ENCODE peak calls at places on chromosomes 16 and 17, in ten cellular contexts. J is fibroblast of mammary gland, O is astrocyte of the spinal cord, Y is suprapubic skin, S is testis, H is spleen, A is SK-N-SH, T is fibroblast of pulmonary artery, V is AG09309, W is neural progenitor cell. B is an unnamed sample.

GRCh38 chr16:67013823-67014640 is 14.9 kb upstream of the CBFB start:
- DNase-seq in A (peak), J (peak), V (no peak), O (peak), H (peak), Y (peak), S (peak), T (peak), W (peak), B (peak)

GRCh38 chr17:47949197-47949759 is 7.9 kb downstream of the PNPO start:
- DNase-seq in T (peak), Y (peak), O (peak), W (peak), A (peak), H (peak), V (peak), S (peak), J (peak), B (peak)

GRCh38 chr17:74529243-74529642 is 2.0 kb downstream of the CD300LB start:
- DNase-seq in A (no peak), T (no peak), W (no peak), Y (peak), H (no peak), O (no peak), J (no peak), V (no peak), S (peak), B (no peak)

GRCh38 chr16:8660841-8661301 is 13.5 kb upstream of the ABAT start:
- DNase-seq in V (no peak), O (peak), H (peak), T (peak), W (peak), Y (no peak), S (peak), J (peak), A (peak), B (peak)

GRCh38 chr16:35431829-35432663 is 1972.6 kb downstream of the TP53TG3F start:
- DNase-seq in O (no peak), V (no peak), J (no peak), H (no peak), W (no peak), S (peak), Y (no peak), A (peak), T (no peak), B (no peak)

GRCh38 chr16:28935924-28936783 is 4.4 kb downstream of the CD19 start:
- DNase-seq in S (peak), T (peak), A (peak), H (peak), W (peak), J (peak), O (peak), Y (peak), V (no peak), B (peak)

GRCh38 chr16:28990375-28991040 is 5.7 kb downstream of the LAT start:
- DNase-seq in V (no peak), S (no peak), Y (no peak), T (no peak), A (no peak), H (no peak), O (no peak), J (no peak), W (no peak), B (no peak)

GRCh38 chr16:22055881-22056280 is 36.5 kb upstream of the VWA3A start:
- DNase-seq in O (no peak), H (no peak), V (no peak), S (no peak), Y (no peak), T (no peak), A (no peak), J (no peak), W (peak), B (no peak)

GRCh38 chr16:1342526-1343427 is 8.9 kb downstream of the TSR3 start:
- DNase-seq in Y (peak), V (no peak), A (peak), T (peak), S (peak), J (peak), H (peak), W (peak), O (peak), B (peak)

GRCh38 chr16:3983081-3983520 is 102.6 kb upstream of the CREBBP start:
- DNase-seq in W (peak), Y (no peak), H (peak), S (peak), A (peak), V (no peak), O (peak), J (peak), T (peak), B (peak)

GRCh38 chr16:61858996-61859395 is 177.2 kb downstream of the CDH8 start:
- DNase-seq in S (no peak), T (peak), A (no peak), Y (no peak), W (no peak), V (peak), O (peak), H (no peak), J (no peak), B (peak)

GRCh38 chr17:2190014-2190413 is 113.6 kb downstream of the SMG6 start:
- DNase-seq in T (peak), Y (no peak), S (no peak), H (no peak), W (no peak), A (no peak), V (no peak), O (no peak), J (peak), B (no peak)

GRCh38 chr17:32486701-32487459 is at the start of gene CDK5R1:
- DNase-seq in J (no peak), T (peak), S (peak), H (peak), W (peak), Y (no peak), A (peak), O (peak), V (no peak), B (no peak)

GRCh38 chr16:30351586-30352419 is 3.3 kb downstream of the CD2BP2 start:
- DNase-seq in V (peak), Y (peak), H (peak), O (peak), W (no peak), A (no peak), S (peak), T (peak), J (peak), B (peak)

GRCh38 chr17:68509151-68510057 is 2.8 kb upstream of the PRKAR1A start:
- DNase-seq in J (no peak), Y (no peak), T (no peak), O (no peak), H (peak), W (no peak), A (no peak), S (peak), V (no peak), B (peak)

GRCh38 chr17:80047176-80047575 is 10.7 kb downstream of the CCDC40 start:
- DNase-seq in V (no peak), H (no peak), Y (no peak), A (no peak), O (no peak), J (no peak), S (no peak), T (no peak), W (no peak), B (no peak)

GRCh38 chr17:63001689-63002394 is 35.8 kb downstream of the TANC2 start:
- DNase-seq in W (no peak), O (no peak), V (no peak), Y (no peak), A (no peak), H (no peak), S (no peak), T (no peak), J (no peak), B (peak)

GRCh38 chr17:75828051-75828400 is 16.2 kb downstream of the UNC13D start:
- DNase-seq in O (no peak), S (no peak), J (no peak), Y (no peak), T (no peak), W (no peak), A (no peak), V (no peak), H (no peak), B (no peak)

GRCh38 chr17:35890774-35891155 is 10.6 kb upstream of the CCL5 start:
- DNase-seq in Y (no peak), T (no peak), A (peak), W (peak), J (no peak), V (no peak), S (peak), H (peak), O (no peak), B (no peak)

GRCh38 chr16:89366561-89367537 is 123.5 kb downstream of the ANKRD11 start:
- DNase-seq in V (no peak), S (no peak), A (peak), Y (no peak), O (no peak), H (no peak), W (no peak), T (no peak), J (no peak), B (peak)

GRCh38 chr16:4487955-4488481 is 11.8 kb downstream of the HMOX2 start:
- DNase-seq in T (peak), O (peak), H (no peak), Y (no peak), S (no peak), A (no peak), W (no peak), V (no peak), J (peak), B (peak)

DNA sequence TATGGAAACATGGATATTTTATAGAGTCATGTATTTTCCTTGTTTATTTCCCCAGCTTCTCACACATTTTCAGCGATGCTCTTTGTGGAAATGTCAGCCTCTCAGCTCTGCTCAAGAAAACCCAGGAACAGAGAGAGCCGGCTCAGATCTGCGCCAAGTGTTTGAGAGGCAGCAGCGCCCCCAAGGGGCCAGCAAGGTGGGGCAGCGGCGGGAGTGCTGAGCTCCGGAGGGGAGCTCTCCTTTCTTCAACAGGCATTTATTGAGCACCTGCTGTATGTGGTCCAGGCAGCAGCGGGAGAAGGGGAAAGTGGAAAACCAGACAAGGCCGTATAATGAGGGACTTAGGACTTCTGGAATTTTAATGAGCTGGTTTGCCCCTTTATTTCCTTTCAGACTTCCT is 421.1 kb upstream of the C16orf82 start:
- DNase-seq in S (peak), H (no peak), V (no peak), A (peak), T (no peak), W (peak), J (no peak), Y (no peak), O (no peak), B (no peak)
- TF ChIP-seq CTCF in S (peak), H (peak), V (no peak), A (peak), T (no peak), W (peak), J (no peak), Y (peak), O (peak), B (no peak)

GRCh38 chr17:7352910-7353635 is 1.1 kb downstream of the KCTD11 start:
- DNase-seq in O (no peak), W (no peak), S (no peak), A (no peak), Y (peak), J (no peak), T (no peak), H (no peak), V (no peak), B (no peak)

GRCh38 chr17:7354262-7354781 is 634 bp upstream of the TMEM95 start:
- DNase-seq in S (peak), Y (peak), V (no peak), T (no peak), W (peak), O (peak), A (no peak), J (peak), H (no peak), B (peak)

GRCh38 chr17:7352559-7352889 is 562 bp downstream of the KCTD11 start:
- DNase-seq in V (no peak), A (no peak), S (no peak), O (no peak), T (no peak), W (no peak), H (no peak), J (no peak), Y (no peak), B (no peak)

GRCh38 chr17:7355053-7355452 is at the start of gene TMEM95:
- DNase-seq in W (no peak), S (peak), A (no peak), O (no peak), Y (peak), J (no peak), V (no peak), H (no peak), T (no peak), B (peak)

DNA sequence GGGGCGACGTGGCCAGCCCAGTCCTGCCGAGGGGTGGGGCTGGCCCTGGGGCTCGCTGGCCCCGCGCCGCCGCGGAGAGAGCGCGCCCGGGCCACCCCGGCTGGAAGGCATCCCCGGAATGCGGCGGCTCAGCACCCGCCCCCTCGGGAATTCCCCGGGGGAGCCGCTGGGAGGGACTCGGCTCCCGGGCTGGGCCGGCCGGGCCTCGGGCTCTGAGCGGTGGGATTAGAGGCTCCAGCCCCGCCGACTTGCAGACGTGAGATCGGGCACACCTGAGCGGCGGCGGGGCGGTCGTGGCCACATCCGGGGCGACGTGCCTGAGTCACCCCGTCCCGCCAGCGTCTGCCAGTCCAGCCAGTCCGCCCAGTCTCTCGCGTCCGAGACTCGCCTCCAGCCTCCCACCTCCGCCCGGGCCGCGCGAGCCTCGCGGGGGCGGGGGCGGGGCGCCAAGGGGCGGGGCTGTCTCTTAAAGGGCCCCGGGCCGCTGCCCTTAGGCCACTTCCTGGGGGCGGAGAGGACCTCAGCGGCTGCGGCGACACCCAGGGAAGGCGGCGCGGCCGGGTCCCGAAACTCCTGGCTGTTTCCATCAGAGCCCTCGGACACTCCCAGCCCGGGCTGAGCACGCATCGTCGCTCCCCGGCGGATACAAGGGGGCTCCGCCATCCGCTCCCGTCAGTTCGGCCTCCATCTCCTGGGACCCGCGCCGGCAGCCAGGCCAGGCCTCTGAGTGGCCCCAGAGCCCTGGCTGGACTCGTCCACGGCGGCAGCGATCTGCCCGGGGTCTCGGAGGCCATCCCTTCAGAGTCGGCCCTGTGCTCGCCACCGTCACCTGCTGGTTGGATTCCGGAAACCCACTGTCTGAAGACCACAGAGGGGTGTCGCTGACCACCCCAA is at the start of gene KCTD11:
- DNase-seq in T (peak), A (peak), Y (peak), J (peak), V (peak), S (peak), W (peak), H (peak), O (peak), B (peak)
- TF ChIP-seq CTCF in T (peak), A (peak), Y (no peak), J (peak), V (peak), S (peak), W (peak), H (no peak), O (peak), B (peak)

GRCh38 chr17:81961087-81961514 is at the start of gene NOTUM:
- DNase-seq in O (no peak), T (peak), J (no peak), A (peak), V (no peak), W (peak), Y (no peak), S (no peak), H (no peak), B (no peak)
- TF ChIP-seq CTCF in O (peak), T (no peak), J (no peak), A (peak), V (peak), W (peak), Y (no peak), S (no peak), H (no peak), B (no peak)

GRCh38 chr17:42191209-42191608 is 3.1 kb downstream of the GHDC start:
- DNase-seq in O (no peak), V (no peak), W (no peak), H (no peak), S (no peak), A (peak), Y (no peak), J (no peak), T (no peak), B (no peak)

GRCh38 chr17:42192189-42193126 is 1.8 kb downstream of the GHDC start:
- DNase-seq in T (no peak), H (peak), W (no peak), O (no peak), V (no peak), A (no peak), J (no peak), Y (peak), S (no peak), B (no peak)

GRCh38 chr17:42193216-42194132 is 820 bp downstream of the GHDC start:
- DNase-seq in Y (no peak), H (peak), O (no peak), S (no peak), V (no peak), A (no peak), J (no peak), T (no peak), W (no peak), B (no peak)

GRCh38 chr17:42197564-42198156 is 3.4 kb upstream of the GHDC start:
- DNase-seq in O (no peak), Y (no peak), A (no peak), T (no peak), V (no peak), J (no peak), H (no peak), W (no peak), S (no peak), B (no peak)

GRCh38 chr17:42194133-42194899 is at the start of gene GHDC:
- DNase-seq in S (peak), J (peak), H (peak), Y (peak), W (peak), V (no peak), O (peak), A (peak), T (peak), B (peak)
- TF ChIP-seq CTCF in S (no peak), J (no peak), H (no peak), Y (no peak), W (no peak), V (no peak), O (no peak), A (no peak), T (no peak), B (no peak)

DNA sequence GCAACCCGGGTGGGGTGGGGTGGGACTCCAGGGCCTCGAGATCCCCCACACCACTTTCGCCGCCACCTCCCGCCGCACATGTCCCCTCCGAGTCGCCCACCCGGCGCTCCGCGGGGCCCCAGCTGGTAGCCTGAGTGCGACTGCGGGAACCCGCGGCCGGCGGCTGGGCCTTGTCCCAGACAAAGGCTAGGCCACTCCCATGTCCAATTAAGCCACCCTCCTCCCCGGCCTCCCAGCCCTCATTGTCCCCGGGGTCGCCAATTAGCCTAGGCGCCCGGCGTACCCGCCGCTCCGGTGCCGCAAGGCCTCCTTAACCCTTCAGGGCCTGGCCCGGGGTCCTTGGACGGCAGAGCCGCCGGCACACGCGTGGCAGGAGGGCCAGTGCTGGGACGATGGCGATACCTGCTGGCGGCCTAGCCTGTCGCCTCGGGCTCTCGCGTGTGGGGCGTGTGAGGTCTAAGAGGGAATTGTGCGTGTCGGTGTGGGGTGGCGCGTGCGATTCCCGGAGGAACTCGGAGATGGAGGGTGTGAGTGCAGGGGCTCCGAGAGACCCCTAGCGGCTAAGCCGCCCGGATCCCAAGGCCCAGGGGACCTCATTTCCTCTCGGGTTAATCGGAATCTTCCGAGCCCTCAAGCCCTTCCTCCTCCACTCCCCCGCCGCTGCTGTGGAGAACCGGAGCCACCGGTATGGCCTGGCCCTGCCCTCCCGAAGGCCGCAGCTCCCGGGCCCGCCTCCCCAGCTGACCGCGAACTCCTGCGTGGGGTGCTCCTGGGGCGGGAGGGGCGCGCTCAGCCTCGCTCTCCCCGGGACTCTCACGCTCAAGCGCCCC is 11.7 kb downstream of the TBX2 start:
- DNase-seq in V (no peak), A (peak), T (no peak), H (peak), S (no peak), W (peak), J (peak), Y (peak), O (peak), B (peak)
- TF ChIP-seq CTCF in V (peak), A (peak), T (peak), H (no peak), S (no peak), W (peak), J (peak), Y (no peak), O (peak), B (peak)

GRCh38 chr16:27690604-27691003 is 140.7 kb downstream of the KATNIP start:
- DNase-seq in T (peak), J (peak), A (no peak), O (peak), Y (no peak), S (no peak), W (peak), V (no peak), H (no peak), B (no peak)
- TF ChIP-seq CTCF in T (peak), J (peak), A (no peak), O (peak), Y (no peak), S (peak), W (peak), V (peak), H (no peak), B (peak)

B was measured in bronchial epithelial cell.